ENCODE peak calls at places on chromosomes 2 and 18, in seven cellular contexts. N, L, Z, M, W, K and C are unnamed samples.

GRCh38 chr18:35010983-35011382 is 30.2 kb upstream of the MAPRE2 start:
- DNase-seq in N (no peak), L (no peak), Z (no peak), M (no peak), W (no peak), K (no peak), C (no peak)

GRCh38 chr2:156818221-156818620 is 382.0 kb downstream of the GPD2 start:
- DNase-seq in N (no peak), L (no peak), Z (no peak), M (no peak), W (no peak), K (no peak), C (no peak)

GRCh38 chr2:43905871-43906270 is 67.1 kb downstream of the ABCG8 start:
- DNase-seq in N (no peak), L (no peak), Z (no peak), M (no peak), W (no peak), K (no peak), C (no peak)

GRCh38 chr18:5073026-5073944 is 123.8 kb downstream of the AKAIN1 start:
- DNase-seq in N (no peak), L (peak), Z (no peak), M (peak), W (no peak), K (no peak), C (no peak)

GRCh38 chr2:169933124-169933711 is 106.0 kb downstream of the UBR3 start:
- DNase-seq in N (no peak), L (peak), Z (no peak), M (no peak), W (no peak), K (no peak), C (no peak)

GRCh38 chr2:152037711-152038110 is 61.1 kb downstream of the CACNB4 start:
- DNase-seq in N (no peak), L (no peak), Z (no peak), M (no peak), W (no peak), K (peak), C (no peak)

GRCh38 chr2:218895326-218895725 is 14.7 kb downstream of the WNT10A start:
- DNase-seq in N (no peak), L (no peak), Z (no peak), M (no peak), W (no peak), K (no peak), C (no peak)

GRCh38 chr2:156455366-156455975 is 19.3 kb downstream of the GPD2 start:
- DNase-seq in N (no peak), L (no peak), Z (no peak), M (no peak), W (no peak), K (no peak), C (no peak)

GRCh38 chr2:38720613-38721241 is 30.4 kb downstream of the SRSF7 start:
- DNase-seq in N (no peak), L (no peak), Z (peak), M (no peak), W (no peak), K (peak), C (peak)

GRCh38 chr2:201070966-201071304 is 536 bp downstream of the HYCC2 start:
- DNase-seq in N (no peak), L (no peak), Z (no peak), M (no peak), W (no peak), K (no peak), C (no peak)

GRCh38 chr2:69779258-69779989 is 37.5 kb downstream of the ANXA4 start:
- DNase-seq in N (no peak), L (no peak), Z (no peak), M (no peak), W (no peak), K (no peak), C (no peak)

GRCh38 chr2:2935445-2936149 is 442.0 kb downstream of the EIPR1 start:
- DNase-seq in N (no peak), L (no peak), Z (no peak), M (no peak), W (no peak), K (no peak), C (no peak)

GRCh38 chr18:55833543-55833942 is 245.6 kb upstream of the TCF4 start:
- DNase-seq in N (no peak), L (no peak), Z (peak), M (no peak), W (no peak), K (no peak), C (peak)

GRCh38 chr2:198219292-198219691 is 414.9 kb downstream of the PLCL1 start:
- DNase-seq in N (no peak), L (no peak), Z (no peak), M (no peak), W (no peak), K (no peak), C (no peak)

GRCh38 chr2:29213871-29214341 is 98.7 kb downstream of the CLIP4 start:
- DNase-seq in N (peak), L (no peak), Z (no peak), M (no peak), W (no peak), K (peak), C (no peak)

GRCh38 chr2:174764281-174765063 is at the start of gene CHRNA1:
- DNase-seq in N (no peak), L (no peak), Z (no peak), M (no peak), W (no peak), K (no peak), C (no peak)

GRCh38 chr2:220006152-220006551 is 378.7 kb downstream of the SLC4A3 start:
- DNase-seq in N (no peak), L (no peak), Z (no peak), M (no peak), W (no peak), K (no peak), C (no peak)

GRCh38 chr2:219452361-219453317 is 18.0 kb downstream of the SPEG start:
- DNase-seq in N (no peak), L (peak), Z (peak), M (no peak), W (no peak), K (peak), C (peak)

GRCh38 chr2:117057021-117057420 is 757.5 kb upstream of the DDX18 start:
- DNase-seq in N (no peak), L (no peak), Z (no peak), M (no peak), W (no peak), K (no peak), C (no peak)

GRCh38 chr2:54613794-54614257 is 109.6 kb upstream of the EML6 start:
- DNase-seq in N (no peak), L (no peak), Z (no peak), M (no peak), W (no peak), K (no peak), C (no peak)